ENCODE peak calls at places on chromosomes 6 and 20, in seven cellular contexts. One of them, this sample, is unnamed.

GRCh38 chr6:119446623-119447008 is 97.1 kb upstream of the MAN1A1 start:
- DNase-seq in PC-9: peak; percentile 76
- DNase-seq in ovary: no peak
- DNase-seq in mammary epithelial cell: no peak
- DNase-seq in skeletal muscle cell: peak; percentile 83
- DNase-seq in cardiac fibroblast: peak; percentile 95
- DNase-seq in aorta: peak; percentile 54
- DNase-seq in this sample: peak; percentile 94

GRCh38 chr20:59599941-59600340 is 4.4 kb upstream of the PHACTR3 start:
- DNase-seq in aorta: peak; percentile 4
- DNase-seq in skeletal muscle cell: no peak
- DNase-seq in mammary epithelial cell: no peak
- DNase-seq in ovary: no peak
- DNase-seq in PC-9: no peak
- DNase-seq in cardiac fibroblast: no peak
- DNase-seq in this sample: no peak

GRCh38 chr6:33827546-33828451 is 24.0 kb upstream of the MLN start:
- DNase-seq in ovary: no peak
- DNase-seq in PC-9: no peak
- DNase-seq in cardiac fibroblast: no peak
- DNase-seq in mammary epithelial cell: no peak
- DNase-seq in aorta: no peak
- DNase-seq in skeletal muscle cell: no peak
- DNase-seq in this sample: peak; percentile 80

GRCh38 chr6:41449399-41450245 is 96.6 kb upstream of the FOXP4 start:
- DNase-seq in PC-9: no peak
- DNase-seq in mammary epithelial cell: no peak
- DNase-seq in ovary: peak; percentile 83
- DNase-seq in skeletal muscle cell: no peak
- DNase-seq in aorta: no peak
- DNase-seq in cardiac fibroblast: peak; percentile 63
- DNase-seq in this sample: peak; percentile 86

GRCh38 chr6:121503633-121504032 is 68.2 kb downstream of the GJA1 start:
- DNase-seq in aorta: no peak
- DNase-seq in mammary epithelial cell: no peak
- DNase-seq in skeletal muscle cell: peak; percentile 40
- DNase-seq in PC-9: no peak
- DNase-seq in ovary: no peak
- DNase-seq in cardiac fibroblast: peak; percentile 61
- DNase-seq in this sample: peak; percentile 79

GRCh38 chr6:138235205-138235604 is 16.9 kb upstream of the PBOV1 start:
- DNase-seq in mammary epithelial cell: no peak
- DNase-seq in PC-9: no peak
- DNase-seq in ovary: no peak
- DNase-seq in aorta: no peak
- DNase-seq in cardiac fibroblast: no peak
- DNase-seq in skeletal muscle cell: no peak
- DNase-seq in this sample: no peak

GRCh38 chr6:169774347-169774746 is 22.9 kb downstream of the ERMARD start:
- DNase-seq in skeletal muscle cell: no peak
- DNase-seq in aorta: no peak
- DNase-seq in mammary epithelial cell: no peak
- DNase-seq in ovary: no peak
- DNase-seq in PC-9: no peak
- DNase-seq in cardiac fibroblast: no peak
- DNase-seq in this sample: no peak

GRCh38 chr6:56984374-56984773 is 29.5 kb downstream of the BEND6 start:
- DNase-seq in PC-9: no peak
- DNase-seq in skeletal muscle cell: peak; percentile 1
- DNase-seq in cardiac fibroblast: peak; percentile 14
- DNase-seq in aorta: no peak
- DNase-seq in ovary: no peak
- DNase-seq in mammary epithelial cell: peak; percentile 73
- DNase-seq in this sample: peak; percentile 77

GRCh38 chr6:82872092-82872635 is 193.5 kb downstream of the UBE3D start:
- DNase-seq in PC-9: no peak
- DNase-seq in aorta: no peak
- DNase-seq in ovary: no peak
- DNase-seq in skeletal muscle cell: no peak
- DNase-seq in mammary epithelial cell: peak; percentile 39
- DNase-seq in cardiac fibroblast: no peak
- DNase-seq in this sample: no peak

GRCh38 chr6:153170511-153170910 is 39.4 kb upstream of the RGS17 start:
- DNase-seq in cardiac fibroblast: peak; percentile 4
- DNase-seq in mammary epithelial cell: peak; percentile 88
- DNase-seq in ovary: no peak
- DNase-seq in skeletal muscle cell: peak; percentile 56
- DNase-seq in aorta: no peak
- DNase-seq in PC-9: peak; percentile 24
- DNase-seq in this sample: peak; percentile 46

GRCh38 chr6:31049518-31049917 is 39.2 kb downstream of the MUC22 start:
- DNase-seq in PC-9: no peak
- DNase-seq in mammary epithelial cell: no peak
- DNase-seq in aorta: no peak
- DNase-seq in skeletal muscle cell: no peak
- DNase-seq in ovary: no peak
- DNase-seq in cardiac fibroblast: no peak
- DNase-seq in this sample: no peak

GRCh38 chr6:143197377-143197776 is 136.7 kb downstream of the AIG1 start:
- DNase-seq in PC-9: no peak
- DNase-seq in skeletal muscle cell: no peak
- DNase-seq in mammary epithelial cell: no peak
- DNase-seq in cardiac fibroblast: no peak
- DNase-seq in ovary: no peak
- DNase-seq in aorta: no peak
- DNase-seq in this sample: peak; percentile 38

GRCh38 chr20:8661229-8662023 is 407.5 kb upstream of the PLCB4 start:
- DNase-seq in skeletal muscle cell: no peak
- DNase-seq in PC-9: no peak
- DNase-seq in mammary epithelial cell: no peak
- DNase-seq in ovary: no peak
- DNase-seq in cardiac fibroblast: no peak
- DNase-seq in aorta: no peak
- DNase-seq in this sample: no peak

GRCh38 chr6:21354805-21355238 is 238.7 kb upstream of the SOX4 start:
- DNase-seq in PC-9: no peak
- DNase-seq in cardiac fibroblast: no peak
- DNase-seq in ovary: no peak
- DNase-seq in aorta: no peak
- DNase-seq in skeletal muscle cell: no peak
- DNase-seq in mammary epithelial cell: peak; percentile 12
- DNase-seq in this sample: peak; percentile 68

GRCh38 chr6:30573113-30573512 is 1.9 kb downstream of the ABCF1 start:
- DNase-seq in aorta: no peak
- DNase-seq in mammary epithelial cell: no peak
- DNase-seq in ovary: no peak
- DNase-seq in cardiac fibroblast: no peak
- DNase-seq in skeletal muscle cell: no peak
- DNase-seq in PC-9: no peak
- DNase-seq in this sample: no peak

GRCh38 chr6:53441761-53442160 is 93.0 kb upstream of the ELOVL5 start:
- DNase-seq in ovary: no peak
- DNase-seq in aorta: no peak
- DNase-seq in PC-9: no peak
- DNase-seq in skeletal muscle cell: peak; percentile 45
- DNase-seq in mammary epithelial cell: no peak
- DNase-seq in cardiac fibroblast: peak; percentile 57
- DNase-seq in this sample: peak; percentile 75

GRCh38 chr6:125753218-125753936 is 3.9 kb downstream of the HEY2 start:
- DNase-seq in ovary: no peak
- DNase-seq in mammary epithelial cell: no peak
- DNase-seq in skeletal muscle cell: no peak
- DNase-seq in aorta: no peak
- DNase-seq in cardiac fibroblast: peak; percentile 62
- DNase-seq in PC-9: no peak
- DNase-seq in this sample: peak; percentile 71

GRCh38 chr6:147700436-147701209 is 192.1 kb downstream of the SAMD5 start:
- DNase-seq in mammary epithelial cell: no peak
- DNase-seq in ovary: no peak
- DNase-seq in skeletal muscle cell: no peak
- DNase-seq in PC-9: no peak
- DNase-seq in aorta: no peak
- DNase-seq in cardiac fibroblast: no peak
- DNase-seq in this sample: peak; percentile 21

GRCh38 chr6:42974919-42975505 is 4.0 kb downstream of the PEX6 start:
- DNase-seq in ovary: no peak
- DNase-seq in mammary epithelial cell: peak; percentile 80
- DNase-seq in PC-9: no peak
- DNase-seq in skeletal muscle cell: no peak
- DNase-seq in aorta: no peak
- DNase-seq in cardiac fibroblast: no peak
- DNase-seq in this sample: no peak

GRCh38 chr20:49685809-49686208 is 27.9 kb downstream of the B4GALT5 start:
- DNase-seq in aorta: no peak
- DNase-seq in skeletal muscle cell: no peak
- DNase-seq in cardiac fibroblast: peak; percentile 75
- DNase-seq in mammary epithelial cell: no peak
- DNase-seq in ovary: no peak
- DNase-seq in PC-9: no peak
- DNase-seq in this sample: peak; percentile 64
- H3K4me3 ChIP-seq in aorta: no peak overlapping the region
- H3K4me3 ChIP-seq in skeletal muscle cell: no peak overlapping the region
- H3K4me3 ChIP-seq in cardiac fibroblast: no peak overlapping the region
- H3K4me3 ChIP-seq in mammary epithelial cell: no peak overlapping the region
- H3K4me3 ChIP-seq in ovary: no peak overlapping the region
- H3K4me3 ChIP-seq in PC-9: no peak overlapping the region
- H3K4me3 ChIP-seq in this sample: no peak overlapping the region

DNA sequence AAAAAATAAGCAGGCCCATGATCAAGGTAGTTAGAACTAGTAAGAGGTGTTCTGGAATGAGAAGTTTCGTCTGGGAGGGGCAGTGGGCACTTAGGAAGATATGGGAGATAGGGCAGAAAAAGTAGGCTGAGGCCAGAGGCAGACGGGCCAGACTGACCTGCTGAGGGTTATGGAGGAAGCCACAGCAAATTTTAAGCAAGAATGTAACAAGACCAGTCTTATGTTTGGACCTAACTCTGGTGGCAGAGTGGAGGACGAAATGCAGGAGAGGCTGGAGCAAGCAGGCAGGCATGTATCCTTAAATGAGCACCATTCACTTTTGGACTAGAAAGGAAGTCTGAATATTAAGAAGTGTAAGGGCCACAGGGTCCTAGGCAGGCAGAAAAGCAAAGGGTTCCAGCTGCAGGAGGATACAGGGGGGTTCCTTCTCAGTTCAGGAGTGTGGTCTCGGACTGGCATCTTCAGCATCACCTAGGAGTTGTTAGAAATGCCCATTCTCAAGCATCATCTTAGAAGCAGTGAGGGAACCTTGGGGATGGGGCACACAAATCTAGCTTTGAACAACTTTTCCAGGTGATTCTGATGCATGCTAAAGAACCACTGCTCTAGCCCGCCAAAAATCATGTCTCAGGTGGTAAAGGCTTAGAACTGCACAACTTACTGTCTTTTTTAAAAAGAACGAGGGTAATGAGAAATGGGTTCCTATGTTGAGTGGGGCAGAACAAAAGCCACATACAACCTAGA is 1.7 kb upstream of the DSTN start:
- DNase-seq in ovary: no peak
- DNase-seq in aorta: no peak
- DNase-seq in skeletal muscle cell: no peak
- DNase-seq in cardiac fibroblast: no peak
- DNase-seq in PC-9: peak; percentile 25
- DNase-seq in mammary epithelial cell: no peak
- DNase-seq in this sample: no peak
- H3K4me3 ChIP-seq in ovary: peak overlapping the region; percentile 89
- H3K4me3 ChIP-seq in aorta: no peak overlapping the region
- H3K4me3 ChIP-seq in skeletal muscle cell: peak overlapping the region; percentile 92
- H3K4me3 ChIP-seq in cardiac fibroblast: peak overlapping the region; percentile 95
- H3K4me3 ChIP-seq in PC-9: peak overlapping the region; percentile 61
- H3K4me3 ChIP-seq in mammary epithelial cell: peak overlapping the region; percentile 60
- H3K4me3 ChIP-seq in this sample: peak overlapping the region; percentile 90

GRCh38 chr20:11844691-11845090 is 73.0 kb upstream of the BTBD3 start:
- DNase-seq in mammary epithelial cell: no peak
- DNase-seq in aorta: no peak
- DNase-seq in PC-9: no peak
- DNase-seq in cardiac fibroblast: peak; percentile 16
- DNase-seq in ovary: no peak
- DNase-seq in skeletal muscle cell: no peak
- DNase-seq in this sample: peak; percentile 7

GRCh38 chr20:11846131-11846530 is 71.6 kb upstream of the BTBD3 start:
- DNase-seq in ovary: no peak
- DNase-seq in aorta: no peak
- DNase-seq in mammary epithelial cell: no peak
- DNase-seq in cardiac fibroblast: no peak
- DNase-seq in skeletal muscle cell: no peak
- DNase-seq in PC-9: no peak
- DNase-seq in this sample: no peak

GRCh38 chr20:11843289-11843688 is 74.4 kb upstream of the BTBD3 start:
- DNase-seq in skeletal muscle cell: no peak
- DNase-seq in cardiac fibroblast: no peak
- DNase-seq in aorta: no peak
- DNase-seq in ovary: no peak
- DNase-seq in mammary epithelial cell: no peak
- DNase-seq in PC-9: no peak
- DNase-seq in this sample: no peak

GRCh38 chr20:11847827-11848226 is 69.9 kb upstream of the BTBD3 start:
- DNase-seq in mammary epithelial cell: no peak
- DNase-seq in aorta: no peak
- DNase-seq in cardiac fibroblast: no peak
- DNase-seq in PC-9: no peak
- DNase-seq in ovary: no peak
- DNase-seq in skeletal muscle cell: no peak
- DNase-seq in this sample: no peak

GRCh38 chr20:11845311-11845710 is 72.4 kb upstream of the BTBD3 start:
- DNase-seq in PC-9: no peak
- DNase-seq in mammary epithelial cell: no peak
- DNase-seq in aorta: no peak
- DNase-seq in cardiac fibroblast: no peak
- DNase-seq in skeletal muscle cell: no peak
- DNase-seq in ovary: no peak
- DNase-seq in this sample: peak; percentile 64
- H3K4me3 ChIP-seq in PC-9: no peak overlapping the region
- H3K4me3 ChIP-seq in mammary epithelial cell: no peak overlapping the region
- H3K4me3 ChIP-seq in aorta: no peak overlapping the region
- H3K4me3 ChIP-seq in cardiac fibroblast: no peak overlapping the region
- H3K4me3 ChIP-seq in skeletal muscle cell: no peak overlapping the region
- H3K4me3 ChIP-seq in ovary: no peak overlapping the region
- H3K4me3 ChIP-seq in this sample: no peak overlapping the region

DNA sequence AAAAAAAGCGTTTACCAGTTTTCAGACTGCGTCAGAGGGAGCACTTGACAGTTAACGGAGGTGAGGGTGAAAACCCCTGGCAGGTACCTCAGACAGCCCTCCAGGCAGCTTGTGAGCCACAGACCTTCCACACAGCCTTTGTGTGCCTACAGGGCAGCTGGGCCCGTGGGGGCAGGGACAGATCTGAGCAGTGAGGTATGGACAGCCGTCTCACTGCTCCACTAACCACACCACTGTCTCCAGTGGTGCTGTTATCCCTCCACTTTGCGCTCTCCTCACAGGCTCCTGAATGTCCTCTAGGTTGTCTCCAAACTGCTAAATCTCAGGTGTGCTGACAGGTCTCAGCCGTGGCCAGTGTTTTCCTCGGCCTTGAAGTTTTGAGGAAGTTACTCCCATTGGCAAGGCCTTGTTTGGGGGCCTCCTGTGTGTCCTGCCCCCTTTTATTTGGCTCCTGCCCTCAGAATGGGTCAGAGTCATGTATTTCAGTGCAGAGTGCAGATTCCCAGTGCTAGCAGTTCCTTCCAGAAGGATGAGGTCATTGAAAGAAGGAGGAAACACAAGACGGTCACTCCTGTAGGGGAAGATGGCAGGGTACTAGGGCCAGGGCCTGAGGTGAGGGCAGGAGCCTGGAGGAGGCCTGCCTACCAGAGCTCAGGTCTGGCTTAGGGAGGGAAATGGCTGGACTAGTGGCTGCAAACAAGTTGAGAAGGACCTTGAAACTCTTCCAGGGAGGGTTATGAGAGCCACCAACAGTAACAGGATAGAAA is 11.8 kb downstream of the GFRA4 start:
- DNase-seq in mammary epithelial cell: no peak
- DNase-seq in PC-9: no peak
- DNase-seq in cardiac fibroblast: no peak
- DNase-seq in ovary: no peak
- DNase-seq in skeletal muscle cell: no peak
- DNase-seq in aorta: no peak
- DNase-seq in this sample: no peak
- H3K4me3 ChIP-seq in mammary epithelial cell: no peak overlapping the region
- H3K4me3 ChIP-seq in PC-9: no peak overlapping the region
- H3K4me3 ChIP-seq in cardiac fibroblast: no peak overlapping the region
- H3K4me3 ChIP-seq in ovary: no peak overlapping the region
- H3K4me3 ChIP-seq in skeletal muscle cell: no peak overlapping the region
- H3K4me3 ChIP-seq in aorta: no peak overlapping the region
- H3K4me3 ChIP-seq in this sample: no peak overlapping the region

This sample was measured in choroid plexus epithelial cell.